ENCODE peak calls at places on chromosomes 13 and 19, in ten cellular contexts. One of them, this sample, is unnamed.

GRCh38 chr13:52665325-52665724 is 12.7 kb downstream of the SUGT1 start:
- DNase-seq in cardiac fibroblast: peak; percentile 55
- DNase-seq in heart right ventricle: no peak
- DNase-seq in GM12865: peak; percentile 22
- DNase-seq in pancreas: no peak
- DNase-seq in lung: no peak
- DNase-seq in PC-3: peak; percentile 39
- DNase-seq in transverse colon: no peak
- DNase-seq in hepatocyte: peak; percentile 23
- DNase-seq in mammary epithelial cell: peak; percentile 37
- DNase-seq in this sample: no peak

GRCh38 chr19:44747739-44748425 is 626 bp upstream of the BCL3 start:
- DNase-seq in pancreas: peak; percentile 78
- DNase-seq in mammary epithelial cell: peak; percentile 65
- DNase-seq in GM12865: no peak
- DNase-seq in PC-3: peak; percentile 46
- DNase-seq in heart right ventricle: peak; percentile 69
- DNase-seq in cardiac fibroblast: peak; percentile 72
- DNase-seq in hepatocyte: peak; percentile 72
- DNase-seq in lung: peak; percentile 79
- DNase-seq in transverse colon: peak; percentile 84
- DNase-seq in this sample: peak; percentile 91

GRCh38 chr19:1309977-1310852 is 24.5 kb downstream of the EFNA2 start:
- DNase-seq in GM12865: no peak
- DNase-seq in hepatocyte: no peak
- DNase-seq in heart right ventricle: no peak
- DNase-seq in transverse colon: no peak
- DNase-seq in cardiac fibroblast: no peak
- DNase-seq in lung: no peak
- DNase-seq in PC-3: peak; percentile 30
- DNase-seq in mammary epithelial cell: no peak
- DNase-seq in pancreas: no peak
- DNase-seq in this sample: no peak

GRCh38 chr19:6279620-6279930 is 200 bp downstream of the MLLT1 start:
- DNase-seq in cardiac fibroblast: no peak
- DNase-seq in pancreas: no peak
- DNase-seq in GM12865: no peak
- DNase-seq in hepatocyte: no peak
- DNase-seq in transverse colon: no peak
- DNase-seq in lung: no peak
- DNase-seq in heart right ventricle: no peak
- DNase-seq in PC-3: no peak
- DNase-seq in mammary epithelial cell: no peak
- DNase-seq in this sample: no peak

GRCh38 chr13:23513460-23513859 is 56.8 kb upstream of the TNFRSF19 start:
- DNase-seq in hepatocyte: no peak
- DNase-seq in cardiac fibroblast: no peak
- DNase-seq in GM12865: no peak
- DNase-seq in pancreas: no peak
- DNase-seq in mammary epithelial cell: no peak
- DNase-seq in lung: no peak
- DNase-seq in heart right ventricle: no peak
- DNase-seq in PC-3: no peak
- DNase-seq in transverse colon: no peak
- DNase-seq in this sample: no peak

GRCh38 chr13:45564108-45564507 is 51.4 kb downstream of the ERICH6B start:
- DNase-seq in hepatocyte: peak; percentile 56
- DNase-seq in transverse colon: no peak
- DNase-seq in heart right ventricle: no peak
- DNase-seq in mammary epithelial cell: peak; percentile 71
- DNase-seq in PC-3: peak; percentile 71
- DNase-seq in GM12865: no peak
- DNase-seq in lung: peak; percentile 46
- DNase-seq in pancreas: no peak
- DNase-seq in cardiac fibroblast: peak; percentile 66
- DNase-seq in this sample: no peak

GRCh38 chr19:6378036-6378435 is 2.3 kb upstream of the PSPN start:
- DNase-seq in heart right ventricle: no peak
- DNase-seq in transverse colon: no peak
- DNase-seq in mammary epithelial cell: no peak
- DNase-seq in PC-3: no peak
- DNase-seq in lung: no peak
- DNase-seq in pancreas: no peak
- DNase-seq in hepatocyte: peak; percentile 63
- DNase-seq in cardiac fibroblast: no peak
- DNase-seq in GM12865: no peak
- DNase-seq in this sample: no peak

GRCh38 chr19:33395561-33396550 is 22.3 kb downstream of the CEBPG start:
- DNase-seq in GM12865: no peak
- DNase-seq in PC-3: no peak
- DNase-seq in pancreas: peak; percentile 55
- DNase-seq in mammary epithelial cell: no peak
- DNase-seq in lung: peak; percentile 60
- DNase-seq in transverse colon: no peak
- DNase-seq in hepatocyte: no peak
- DNase-seq in heart right ventricle: no peak
- DNase-seq in cardiac fibroblast: peak; percentile 67
- DNase-seq in this sample: peak; percentile 72

GRCh38 chr13:67416047-67416925 is 186.2 kb upstream of the PCDH9 start:
- DNase-seq in cardiac fibroblast: peak; percentile 81
- DNase-seq in mammary epithelial cell: peak; percentile 2
- DNase-seq in PC-3: peak; percentile 45
- DNase-seq in transverse colon: no peak
- DNase-seq in heart right ventricle: no peak
- DNase-seq in pancreas: peak; percentile 25
- DNase-seq in hepatocyte: peak; percentile 64
- DNase-seq in GM12865: peak; percentile 9
- DNase-seq in lung: no peak
- DNase-seq in this sample: no peak

GRCh38 chr19:13959962-13960862 is 7.9 kb downstream of the DCAF15 start:
- DNase-seq in mammary epithelial cell: no peak
- DNase-seq in heart right ventricle: no peak
- DNase-seq in lung: no peak
- DNase-seq in hepatocyte: peak; percentile 20
- DNase-seq in cardiac fibroblast: no peak
- DNase-seq in PC-3: no peak
- DNase-seq in pancreas: peak; percentile 40
- DNase-seq in transverse colon: no peak
- DNase-seq in GM12865: no peak
- DNase-seq in this sample: no peak
- TF ChIP-seq CTCF in mammary epithelial cell: peak; percentile 26
- TF ChIP-seq CTCF in heart right ventricle: peak; percentile 15
- TF ChIP-seq CTCF in lung: no peak
- TF ChIP-seq CTCF in hepatocyte: peak; percentile 15
- TF ChIP-seq CTCF in cardiac fibroblast: peak; percentile 23
- TF ChIP-seq CTCF in PC-3: peak; percentile 43
- TF ChIP-seq CTCF in pancreas: no peak
- TF ChIP-seq CTCF in transverse colon: peak; percentile 12
- TF ChIP-seq CTCF in GM12865: peak; percentile 13
- TF ChIP-seq CTCF in this sample: no peak

DNA sequence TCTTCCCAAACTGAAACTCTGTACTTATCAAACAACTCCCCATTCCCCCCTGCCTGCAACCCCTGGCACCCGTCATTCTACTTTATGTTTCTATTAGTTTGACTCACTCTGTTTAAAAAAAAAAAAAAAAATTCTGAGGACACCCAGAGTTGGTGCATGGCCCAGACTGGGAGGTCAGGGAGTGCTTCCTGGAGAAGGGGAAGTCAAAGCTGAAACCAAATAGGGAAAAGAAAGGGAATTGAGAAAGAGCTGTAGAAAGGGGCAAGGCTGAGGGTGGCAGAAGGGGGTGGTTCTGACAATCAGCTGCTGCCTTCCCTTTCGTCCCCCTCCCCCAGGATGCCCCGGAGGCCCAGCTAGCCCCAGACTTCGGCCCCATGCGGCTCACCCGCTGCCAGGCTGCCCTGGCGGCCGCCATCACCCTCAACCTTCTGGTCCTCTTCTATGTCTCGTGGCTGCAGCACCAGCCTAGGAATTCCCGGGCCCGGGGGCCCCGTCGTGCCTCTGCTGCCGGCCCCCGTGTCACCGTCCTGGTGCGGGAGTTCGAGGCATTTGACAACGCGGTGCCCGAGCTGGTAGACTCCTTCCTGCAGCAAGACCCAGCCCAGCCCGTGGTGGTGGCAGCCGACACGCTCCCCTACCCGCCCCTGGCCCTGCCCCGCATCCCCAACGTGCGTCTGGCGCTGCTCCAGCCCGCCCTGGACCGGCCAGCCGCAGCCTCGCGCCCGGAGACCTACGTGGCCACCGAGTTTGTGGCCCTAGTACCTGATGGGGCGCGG is 9.0 kb upstream of the STRN4 start:
- DNase-seq in pancreas: peak; percentile 55
- DNase-seq in mammary epithelial cell: no peak
- DNase-seq in hepatocyte: no peak
- DNase-seq in PC-3: no peak
- DNase-seq in transverse colon: no peak
- DNase-seq in lung: no peak
- DNase-seq in cardiac fibroblast: peak; percentile 69
- DNase-seq in heart right ventricle: no peak
- DNase-seq in GM12865: no peak
- DNase-seq in this sample: no peak
- H3K4me3 ChIP-seq in pancreas: no peak overlapping the region
- H3K4me3 ChIP-seq in mammary epithelial cell: no peak overlapping the region
- H3K4me3 ChIP-seq in hepatocyte: no peak overlapping the region
- H3K4me3 ChIP-seq in PC-3: no peak overlapping the region
- H3K4me3 ChIP-seq in transverse colon: no peak overlapping the region
- H3K4me3 ChIP-seq in lung: no peak overlapping the region
- H3K4me3 ChIP-seq in cardiac fibroblast: no peak overlapping the region
- H3K4me3 ChIP-seq in heart right ventricle: no peak overlapping the region
- H3K4me3 ChIP-seq in GM12865: no peak overlapping the region
- H3K4me3 ChIP-seq in this sample: no peak overlapping the region

DNA sequence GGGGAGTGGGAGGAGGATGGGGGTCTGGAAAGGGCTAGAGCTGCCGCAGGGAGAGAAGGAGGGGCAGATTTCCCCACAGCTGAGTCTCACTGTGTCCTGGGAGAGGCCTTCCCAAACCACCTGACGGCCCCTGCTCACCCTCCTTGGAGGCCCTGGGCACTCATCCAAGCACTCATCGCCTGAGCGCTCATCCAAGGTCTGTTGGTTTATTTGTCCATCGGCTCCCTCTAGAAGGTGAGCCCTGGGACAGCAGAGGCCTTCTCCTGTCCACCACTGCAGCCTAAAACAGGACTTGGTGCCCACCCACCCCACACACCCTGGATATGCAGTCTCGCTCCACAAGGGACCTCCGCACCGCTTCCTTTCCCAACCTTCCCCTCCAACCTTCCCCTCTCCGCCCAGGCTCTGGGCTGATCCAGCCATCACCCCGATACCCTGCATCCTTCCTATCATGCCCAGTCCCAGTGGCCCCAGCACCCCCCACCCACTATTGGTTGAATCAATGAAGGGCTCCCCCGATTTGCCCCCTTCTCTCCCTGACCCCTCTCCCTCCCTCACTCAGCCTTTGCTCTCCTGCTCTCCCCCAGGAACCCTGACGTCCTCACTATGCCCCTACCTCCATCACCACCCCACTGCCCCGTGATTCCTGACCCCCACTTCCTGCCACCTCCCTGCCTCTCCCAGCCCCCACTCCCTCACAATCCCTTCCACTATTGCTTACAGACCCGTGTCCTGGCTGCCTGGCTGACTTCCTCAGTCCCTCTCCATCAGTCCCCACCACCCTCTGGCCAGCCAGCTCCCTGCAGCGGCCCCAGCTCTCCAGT is 1.6 kb downstream of the UBXN6 start:
- DNase-seq in transverse colon: peak; percentile 48
- DNase-seq in PC-3: peak; percentile 41
- DNase-seq in heart right ventricle: peak; percentile 75
- DNase-seq in lung: no peak
- DNase-seq in hepatocyte: peak; percentile 79
- DNase-seq in pancreas: peak; percentile 64
- DNase-seq in cardiac fibroblast: peak; percentile 85
- DNase-seq in GM12865: no peak
- DNase-seq in mammary epithelial cell: peak; percentile 43
- DNase-seq in this sample: no peak
- TF ChIP-seq CTCF in transverse colon: no peak
- TF ChIP-seq CTCF in PC-3: no peak
- TF ChIP-seq CTCF in heart right ventricle: no peak
- TF ChIP-seq CTCF in lung: no peak
- TF ChIP-seq CTCF in hepatocyte: peak; percentile 5
- TF ChIP-seq CTCF in pancreas: no peak
- TF ChIP-seq CTCF in cardiac fibroblast: peak; percentile 9
- TF ChIP-seq CTCF in GM12865: no peak
- TF ChIP-seq CTCF in mammary epithelial cell: no peak
- TF ChIP-seq CTCF in this sample: no peak

GRCh38 chr13:113420833-113421600 is 32.3 kb downstream of the ADPRHL1 start:
- DNase-seq in PC-3: no peak
- DNase-seq in hepatocyte: no peak
- DNase-seq in pancreas: no peak
- DNase-seq in mammary epithelial cell: no peak
- DNase-seq in heart right ventricle: no peak
- DNase-seq in GM12865: no peak
- DNase-seq in cardiac fibroblast: no peak
- DNase-seq in transverse colon: no peak
- DNase-seq in lung: no peak
- DNase-seq in this sample: no peak

GRCh38 chr13:113419531-113420183 is 33.6 kb downstream of the ADPRHL1 start:
- DNase-seq in GM12865: no peak
- DNase-seq in mammary epithelial cell: no peak
- DNase-seq in hepatocyte: no peak
- DNase-seq in lung: no peak
- DNase-seq in PC-3: no peak
- DNase-seq in heart right ventricle: no peak
- DNase-seq in cardiac fibroblast: no peak
- DNase-seq in pancreas: no peak
- DNase-seq in transverse colon: no peak
- DNase-seq in this sample: no peak

GRCh38 chr13:113422790-113423189 is 30.5 kb downstream of the ADPRHL1 start:
- DNase-seq in hepatocyte: no peak
- DNase-seq in pancreas: no peak
- DNase-seq in GM12865: no peak
- DNase-seq in heart right ventricle: no peak
- DNase-seq in PC-3: no peak
- DNase-seq in lung: no peak
- DNase-seq in cardiac fibroblast: no peak
- DNase-seq in transverse colon: no peak
- DNase-seq in mammary epithelial cell: no peak
- DNase-seq in this sample: no peak

GRCh38 chr13:113423225-113424170 is 29.8 kb downstream of the ADPRHL1 start:
- DNase-seq in cardiac fibroblast: no peak
- DNase-seq in mammary epithelial cell: no peak
- DNase-seq in lung: no peak
- DNase-seq in hepatocyte: no peak
- DNase-seq in GM12865: no peak
- DNase-seq in transverse colon: no peak
- DNase-seq in pancreas: no peak
- DNase-seq in PC-3: no peak
- DNase-seq in heart right ventricle: no peak
- DNase-seq in this sample: peak; percentile 81

DNA sequence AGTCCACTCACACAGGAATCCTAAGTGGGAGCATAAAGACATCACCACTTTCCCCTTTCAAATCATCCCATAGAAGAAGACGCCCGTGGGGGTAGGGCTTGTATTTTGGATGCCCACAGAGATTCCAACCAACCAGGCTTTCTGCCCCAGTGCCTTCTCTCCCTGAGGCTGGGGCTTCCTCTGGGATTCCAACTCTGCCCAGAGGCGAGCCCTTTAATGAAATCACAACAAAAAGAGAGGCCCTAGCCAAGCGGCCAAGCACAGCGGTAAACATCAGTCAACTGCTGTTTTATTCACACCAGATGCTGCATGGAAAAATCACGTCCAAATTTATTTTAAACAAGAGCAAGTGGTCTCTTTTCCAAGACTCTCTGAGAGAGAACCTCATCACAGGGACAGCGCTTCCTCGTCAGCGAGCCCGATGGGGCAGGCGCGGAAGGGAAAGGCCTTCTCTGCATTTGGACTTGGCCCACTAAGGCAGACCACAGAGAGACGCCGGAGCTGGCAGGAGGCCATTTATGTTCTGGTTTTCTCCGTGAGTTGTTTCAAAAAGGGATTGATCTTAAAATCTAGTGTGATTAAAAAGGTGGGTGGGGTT is 31.5 kb downstream of the ADPRHL1 start:
- DNase-seq in pancreas: no peak
- DNase-seq in transverse colon: no peak
- DNase-seq in heart right ventricle: no peak
- DNase-seq in PC-3: no peak
- DNase-seq in lung: no peak
- DNase-seq in hepatocyte: peak; percentile 67
- DNase-seq in GM12865: no peak
- DNase-seq in mammary epithelial cell: no peak
- DNase-seq in cardiac fibroblast: no peak
- DNase-seq in this sample: no peak
- H3K4me3 ChIP-seq in pancreas: no peak overlapping the region
- H3K4me3 ChIP-seq in transverse colon: no peak overlapping the region
- H3K4me3 ChIP-seq in heart right ventricle: no peak overlapping the region
- H3K4me3 ChIP-seq in PC-3: no peak overlapping the region
- H3K4me3 ChIP-seq in lung: no peak overlapping the region
- H3K4me3 ChIP-seq in hepatocyte: no peak overlapping the region
- H3K4me3 ChIP-seq in GM12865: no peak overlapping the region
- H3K4me3 ChIP-seq in mammary epithelial cell: no peak overlapping the region
- H3K4me3 ChIP-seq in cardiac fibroblast: no peak overlapping the region
- H3K4me3 ChIP-seq in this sample: no peak overlapping the region

This sample was measured in spleen.